ENCODE peak calls at places on chromosomes 13 and 19, in five cellular contexts. A is K562, V is MM.1S, L is neural progenitor cell, B is DND-41. Y is an unnamed sample.

GRCh38 chr13:76667551-76667950 is 218.7 kb downstream of the KCTD12 start:
- DNase-seq in A (no peak), V (peak; percentile 10), L (no peak), B (no peak), Y (peak; percentile 25)

GRCh38 chr13:114155320-114155719 is 22.9 kb upstream of the RASA3 start:
- DNase-seq in A (no peak), V (no peak), L (no peak), B (no peak), Y (no peak)

GRCh38 chr19:58059003-58059671 is at the start of gene ZNF135:
- DNase-seq in A (no peak), V (no peak), L (peak; percentile 91), B (peak; percentile 88), Y (peak; percentile 86)

GRCh38 chr13:95530178-95530577 is 22.3 kb upstream of the CLDN10 start:
- DNase-seq in A (no peak), V (peak; percentile 21), L (no peak), B (no peak), Y (peak; percentile 80)

GRCh38 chr13:97434417-97435296 is 688 bp downstream of the RAP2A start:
- DNase-seq in A (no peak), V (peak; percentile 36), L (no peak), B (peak; percentile 50), Y (peak; percentile 39)

GRCh38 chr13:38636756-38637155 is 50.1 kb upstream of the FREM2 start:
- DNase-seq in A (no peak), V (no peak), L (no peak), B (no peak), Y (no peak)

GRCh38 chr13:40442826-40443225 is 223.6 kb downstream of the FOXO1 start:
- DNase-seq in A (no peak), V (no peak), L (no peak), B (no peak), Y (no peak)

GRCh38 chr13:27658569-27658968 is 36.9 kb downstream of the POLR1D start:
- DNase-seq in A (no peak), V (no peak), L (no peak), B (no peak), Y (peak; percentile 12)

GRCh38 chr13:68232351-68233130 is 1002.4 kb upstream of the PCDH9 start:
- DNase-seq in A (no peak), V (no peak), L (peak; percentile 30), B (no peak), Y (no peak)

GRCh38 chr13:21138561-21138960 is 37.8 kb downstream of the SKA3 start:
- DNase-seq in A (no peak), V (no peak), L (no peak), B (no peak), Y (no peak)

GRCh38 chr19:16078759-16079707 is 2.7 kb downstream of the TPM4 start:
- DNase-seq in A (peak; percentile 53), V (peak; percentile 96), L (peak; percentile 36), B (peak; percentile 88), Y (peak; percentile 96)

GRCh38 chr19:16365300-16365996 is 40.8 kb downstream of the KLF2 start:
- DNase-seq in A (no peak), V (no peak), L (no peak), B (no peak), Y (no peak)

GRCh38 chr19:35123573-35123972 is 8.0 kb downstream of the FXYD3 start:
- DNase-seq in A (no peak), V (no peak), L (no peak), B (no peak), Y (no peak)

GRCh38 chr19:51687791-51688664 is 5.1 kb upstream of the SPACA6 start:
- DNase-seq in A (peak; percentile 47), V (no peak), L (peak; percentile 72), B (no peak), Y (peak; percentile 21)

GRCh38 chr19:33622505-33622808 is 704 bp downstream of the CHST8 start:
- DNase-seq in A (no peak), V (peak; percentile 29), L (peak; percentile 67), B (no peak), Y (no peak)

GRCh38 chr13:75050419-75051066 is 431.4 kb downstream of the TBC1D4 start:
- DNase-seq in A (no peak), V (no peak), L (no peak), B (no peak), Y (peak; percentile 21)

GRCh38 chr13:31046711-31047279 is 114.3 kb downstream of the TEX26 start:
- DNase-seq in A (no peak), V (no peak), L (peak; percentile 10), B (no peak), Y (peak; percentile 91)

GRCh38 chr13:81184556-81185265 is 843.8 kb upstream of the SPRY2 start:
- DNase-seq in A (no peak), V (no peak), L (no peak), B (no peak), Y (no peak)

GRCh38 chr13:50909605-50910482 is at the start of gene RNASEH2B:
- DNase-seq in A (peak; percentile 73), V (peak; percentile 55), L (peak; percentile 81), B (peak; percentile 82), Y (peak; percentile 78)

GRCh38 chr19:9431475-9431874 is 3.9 kb downstream of the ZNF266 start:
- DNase-seq in A (peak; percentile 56), V (no peak), L (peak; percentile 58), B (peak; percentile 63), Y (peak; percentile 56)

GRCh38 chr13:38674208-38674607 is 12.7 kb upstream of the FREM2 start:
- DNase-seq in A (no peak), V (no peak), L (no peak), B (no peak), Y (peak; percentile 38)

GRCh38 chr19:41911889-41912731 is 16.1 kb downstream of the ERFL start:
- DNase-seq in A (peak; percentile 16), V (no peak), L (no peak), B (no peak), Y (no peak)

GRCh38 chr13:64675256-64675892 is 2554.8 kb downstream of the PCDH9 start:
- DNase-seq in A (no peak), V (no peak), L (no peak), B (no peak), Y (no peak)

GRCh38 chr19:54127688-54128440 is 9.7 kb upstream of the CNOT3 start:
- DNase-seq in A (no peak), V (no peak), L (no peak), B (no peak), Y (no peak)

GRCh38 chr13:91291078-91291477 is 56.4 kb upstream of the MIR17HG start:
- DNase-seq in A (no peak), V (no peak), L (peak; percentile 15), B (no peak), Y (no peak)

DNA sequence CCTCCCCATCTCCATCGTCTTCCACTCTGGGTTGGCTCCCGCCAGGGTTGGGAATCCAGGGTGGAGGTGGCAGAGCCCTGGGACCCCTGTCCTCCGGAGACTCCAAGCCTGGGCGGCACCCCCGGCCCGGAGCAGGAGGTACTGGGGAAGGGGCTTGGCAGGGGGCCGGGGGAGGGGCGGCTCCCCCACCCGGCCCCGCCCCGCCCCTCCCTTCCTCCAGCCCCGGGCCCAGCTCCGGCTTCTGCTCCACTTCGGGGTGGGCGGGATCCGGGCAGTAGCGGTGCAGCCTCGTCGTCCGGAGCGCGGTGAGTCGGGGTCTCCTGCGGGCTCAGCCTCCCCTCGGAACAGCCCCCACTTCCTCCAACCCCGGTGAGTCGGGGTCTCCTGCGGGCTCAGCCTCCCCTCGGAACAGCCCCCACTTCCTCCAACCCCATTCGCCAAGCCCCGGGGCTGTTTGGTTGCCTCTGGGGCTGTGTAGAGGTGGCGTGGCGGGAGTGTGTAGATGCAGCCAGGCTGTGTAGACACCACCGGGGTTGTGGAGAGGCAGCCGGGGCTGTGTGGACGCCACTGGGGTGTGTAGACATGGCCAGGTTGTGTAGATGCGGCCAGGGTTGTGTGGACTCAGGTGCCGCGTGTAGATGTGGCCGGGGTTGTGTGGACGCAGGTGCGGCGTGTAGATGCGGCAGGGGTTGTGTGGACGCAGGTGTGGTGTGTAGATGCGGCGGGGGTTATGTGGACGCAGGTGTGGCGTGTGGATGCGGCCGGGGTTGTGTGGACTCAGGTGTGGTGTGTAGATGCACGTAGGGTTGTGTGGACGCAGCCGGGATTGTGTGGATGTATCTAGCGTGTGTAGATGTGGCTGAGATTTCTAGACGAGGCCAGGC is at the start of gene TMPRSS9:
- DNase-seq in A (no peak), V (no peak), L (peak; percentile 32), B (no peak), Y (no peak)
- TF ChIP-seq EZH2 in A (no peak), V (no peak), L (peak; percentile 22), B (no peak), Y (no peak)

DNA sequence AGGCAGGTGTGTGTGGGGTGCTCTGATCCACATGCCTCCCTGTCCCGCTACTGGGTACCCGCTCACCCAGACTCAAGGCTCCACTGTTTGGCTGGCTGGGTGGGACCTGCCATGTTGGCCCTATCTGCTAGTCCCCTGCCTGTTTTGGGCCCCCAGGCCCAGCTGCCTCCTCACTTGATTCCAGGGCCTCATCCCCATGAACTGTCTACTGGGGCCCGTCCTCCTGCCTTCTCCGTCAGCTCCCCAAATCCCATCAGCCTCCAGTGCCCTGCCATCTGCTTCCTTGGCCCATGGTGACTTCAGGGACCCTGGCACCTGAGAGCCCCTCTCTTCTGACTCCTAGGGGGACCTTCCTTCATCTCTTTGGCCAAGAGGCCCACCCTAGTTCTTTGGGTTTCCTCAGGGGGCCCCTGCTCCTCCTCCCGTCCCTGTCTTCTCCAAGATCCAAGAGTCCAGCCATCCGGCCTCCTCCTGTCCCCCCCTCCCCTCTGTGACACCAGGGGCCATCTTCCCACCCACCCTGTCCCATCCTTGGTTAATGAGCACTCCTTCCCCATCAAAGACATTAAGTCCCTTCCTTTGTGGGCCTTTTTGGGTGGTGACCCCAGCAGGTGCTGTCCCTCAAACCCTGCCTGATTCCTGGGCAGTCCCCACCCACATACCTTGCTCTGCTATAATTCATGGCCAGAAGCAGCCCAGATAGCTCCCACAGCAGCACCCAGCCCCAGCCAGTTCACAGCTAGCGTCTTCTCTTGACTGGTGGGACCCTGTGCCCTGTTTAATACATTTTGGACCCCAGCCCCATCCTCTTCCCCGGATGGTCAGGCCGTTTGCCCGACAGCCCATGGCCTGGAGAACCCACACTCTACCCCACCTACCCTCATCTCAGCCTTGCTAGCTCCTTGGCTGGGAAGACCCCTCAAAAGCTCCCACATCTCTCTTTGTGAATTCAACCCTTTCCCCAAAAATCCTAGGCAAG is 1.9 kb downstream of the CCDC106 start:
- DNase-seq in A (no peak), V (no peak), L (no peak), B (no peak), Y (no peak)
- TF ChIP-seq EZH2 in A (no peak), V (no peak), L (no peak), B (no peak), Y (no peak)

DNA sequence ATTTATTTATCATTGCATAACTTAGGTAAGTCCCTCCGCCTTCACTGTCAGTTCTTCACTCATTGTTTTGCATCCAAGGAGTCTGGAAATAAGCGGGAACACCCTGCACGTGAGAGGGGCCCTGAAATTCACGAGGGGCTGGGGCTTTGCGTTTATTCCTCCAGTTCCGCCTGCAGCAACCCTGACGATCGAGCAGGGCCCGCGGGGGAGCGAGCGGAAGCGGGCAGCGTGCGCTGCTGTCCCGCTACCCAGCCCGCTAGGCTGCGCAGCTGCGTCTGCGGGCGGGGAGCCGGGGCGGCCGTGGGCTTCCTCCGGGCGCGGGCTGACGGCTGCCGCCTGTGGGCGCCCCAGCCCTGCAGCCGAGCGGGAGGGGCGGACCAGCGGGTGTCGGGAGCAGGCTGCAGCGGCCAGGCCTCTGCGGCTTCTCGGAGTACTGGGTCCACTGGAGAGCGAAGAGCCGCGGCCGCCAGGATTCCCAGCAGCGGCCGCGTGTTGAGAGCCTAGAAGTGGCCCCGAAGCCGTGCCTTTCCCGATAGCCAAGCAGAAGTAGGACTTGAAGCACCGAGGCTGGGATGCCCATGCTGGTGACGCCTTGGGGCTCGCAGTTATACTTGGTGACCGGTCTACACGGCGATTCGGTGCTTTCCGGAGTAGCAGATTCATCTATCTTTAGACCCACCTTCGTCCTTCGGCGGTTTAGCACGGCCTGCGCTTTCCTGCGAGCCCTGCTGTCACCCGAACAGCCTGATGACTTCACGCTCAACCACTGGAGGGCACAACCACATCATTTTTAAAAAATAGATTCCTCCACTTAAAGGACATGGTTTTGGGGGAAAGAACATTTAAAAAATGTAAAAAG is 32.9 kb upstream of the SACS start:
- DNase-seq in A (peak; percentile 23), V (peak; percentile 70), L (peak; percentile 85), B (peak; percentile 72), Y (peak; percentile 80)
- TF ChIP-seq EZH2 in A (no peak), V (no peak), L (no peak), B (peak; percentile 56), Y (no peak)

GRCh38 chr19:3366761-3367571 is 583 bp downstream of the NFIC start:
- DNase-seq in A (peak; percentile 74), V (no peak), L (peak; percentile 65), B (peak; percentile 50), Y (peak; percentile 74)
- TF ChIP-seq EZH2 in A (no peak), V (no peak), L (peak; percentile 83), B (no peak), Y (no peak)